ENCODE peak calls at places on chromosomes 5 and 9, in eight cellular contexts. L, Q, W, N, V, T, Y and O are unnamed samples.

GRCh38 chr9:33924978-33925797 is 108.2 kb downstream of the UBE2R2 start:
- DNase-seq in L (no peak), Q (peak), W (peak), N (peak), V (peak), T (peak), Y (no peak), O (no peak)

GRCh38 chr5:15885156-15885555 is 294.4 kb downstream of the MARCHF11 start:
- DNase-seq in L (no peak), Q (no peak), W (no peak), N (no peak), V (no peak), T (no peak), Y (peak), O (no peak)

GRCh38 chr9:138066049-138066448 is 188.5 kb downstream of the CACNA1B start:
- DNase-seq in L (no peak), Q (no peak), W (no peak), N (peak), V (no peak), T (no peak), Y (no peak), O (no peak)

GRCh38 chr5:38473008-38473407 is 83.4 kb downstream of the LIFR start:
- DNase-seq in L (no peak), Q (peak), W (no peak), N (no peak), V (no peak), T (no peak), Y (no peak), O (no peak)

GRCh38 chr9:136482046-136482792 is 621 bp downstream of the SEC16A start:
- DNase-seq in L (no peak), Q (no peak), W (peak), N (peak), V (no peak), T (peak), Y (no peak), O (peak)

GRCh38 chr9:126510564-126510963 is 103.2 kb upstream of the LMX1B start:
- DNase-seq in L (no peak), Q (no peak), W (no peak), N (no peak), V (no peak), T (no peak), Y (no peak), O (peak)

GRCh38 chr9:72949918-72950325 is 2.9 kb downstream of the ALDH1A1 start:
- DNase-seq in L (no peak), Q (no peak), W (no peak), N (no peak), V (no peak), T (no peak), Y (no peak), O (no peak)

GRCh38 chr9:114602620-114603019 is 8.5 kb upstream of the TMEM268 start:
- DNase-seq in L (no peak), Q (no peak), W (no peak), N (no peak), V (no peak), T (no peak), Y (no peak), O (no peak)

GRCh38 chr5:115962565-115963402 is 509 bp downstream of the LVRN start:
- DNase-seq in L (no peak), Q (no peak), W (no peak), N (no peak), V (no peak), T (no peak), Y (no peak), O (no peak)

GRCh38 chr5:164048527-164048926 is 543.1 kb downstream of the MAT2B start:
- DNase-seq in L (no peak), Q (no peak), W (no peak), N (peak), V (no peak), T (no peak), Y (no peak), O (no peak)

GRCh38 chr5:65341835-65342234 is 139.9 kb downstream of the ADAMTS6 start:
- DNase-seq in L (no peak), Q (no peak), W (no peak), N (no peak), V (no peak), T (no peak), Y (no peak), O (no peak)

GRCh38 chr9:2676466-2676865 is 40.8 kb upstream of the KCNV2 start:
- DNase-seq in L (no peak), Q (peak), W (no peak), N (peak), V (no peak), T (no peak), Y (no peak), O (no peak)

GRCh38 chr9:133406480-133407307 is 11.1 kb downstream of the REXO4 start:
- DNase-seq in L (peak), Q (peak), W (peak), N (peak), V (peak), T (peak), Y (no peak), O (peak)

GRCh38 chr9:128893354-128893753 is 11.4 kb downstream of the LRRC8A start:
- DNase-seq in L (no peak), Q (no peak), W (no peak), N (no peak), V (no peak), T (no peak), Y (no peak), O (no peak)

GRCh38 chr9:34709196-34709978 is 549 bp downstream of the CCL21 start:
- DNase-seq in L (no peak), Q (no peak), W (no peak), N (no peak), V (no peak), T (no peak), Y (no peak), O (no peak)

GRCh38 chr9:129888085-129888808 is 53.0 kb downstream of the USP20 start:
- DNase-seq in L (peak), Q (peak), W (no peak), N (no peak), V (no peak), T (peak), Y (no peak), O (peak)

GRCh38 chr5:102772273-102772672 is 17.2 kb downstream of the PAM start:
- DNase-seq in L (no peak), Q (no peak), W (no peak), N (no peak), V (no peak), T (no peak), Y (no peak), O (no peak)

GRCh38 chr5:5418764-5419163 is 3.7 kb upstream of the ICE1 start:
- DNase-seq in L (no peak), Q (no peak), W (no peak), N (no peak), V (no peak), T (peak), Y (no peak), O (no peak)

GRCh38 chr5:145341842-145342241 is 493.3 kb downstream of the PRELID2 start:
- DNase-seq in L (no peak), Q (no peak), W (peak), N (peak), V (no peak), T (no peak), Y (peak), O (no peak)

GRCh38 chr9:96612105-96612965 is 7.3 kb downstream of the CDC14B start:
- DNase-seq in L (no peak), Q (peak), W (peak), N (peak), V (peak), T (no peak), Y (peak), O (peak)

GRCh38 chr5:139253115-139253514 is 40.4 kb upstream of the MATR3 start:
- DNase-seq in L (no peak), Q (no peak), W (no peak), N (no peak), V (no peak), T (no peak), Y (no peak), O (no peak)

GRCh38 chr5:50666261-50667078 is at the start of gene PARP8:
- DNase-seq in L (no peak), Q (peak), W (peak), N (peak), V (no peak), T (peak), Y (peak), O (peak)

GRCh38 chr9:135612437-135612836 is 26.9 kb downstream of the GLT6D1 start:
- DNase-seq in L (no peak), Q (no peak), W (no peak), N (no peak), V (no peak), T (no peak), Y (no peak), O (no peak)

GRCh38 chr5:129405222-129405621 is 54.9 kb upstream of the ADAMTS19 start:
- DNase-seq in L (no peak), Q (no peak), W (no peak), N (no peak), V (no peak), T (no peak), Y (no peak), O (no peak)

GRCh38 chr5:12392246-12392645 is 488.0 kb upstream of the CTNND2 start:
- DNase-seq in L (no peak), Q (no peak), W (no peak), N (no peak), V (no peak), T (no peak), Y (peak), O (no peak)

GRCh38 chr9:104743377-104743985 is 4.0 kb upstream of the NIPSNAP3A start:
- DNase-seq in L (no peak), Q (no peak), W (peak), N (peak), V (peak), T (peak), Y (peak), O (no peak)

GRCh38 chr9:133148351-133149129 is 15.2 kb downstream of the GBGT1 start:
- DNase-seq in L (no peak), Q (peak), W (peak), N (peak), V (no peak), T (peak), Y (no peak), O (peak)

GRCh38 chr9:98773721-98774120 is 22.6 kb downstream of the ANKS6 start:
- DNase-seq in L (no peak), Q (no peak), W (no peak), N (no peak), V (no peak), T (no peak), Y (no peak), O (no peak)

GRCh38 chr9:93232388-93232965 is 48.5 kb downstream of the WNK2 start:
- DNase-seq in L (no peak), Q (no peak), W (no peak), N (no peak), V (no peak), T (no peak), Y (no peak), O (no peak)